ENCODE peak calls at places on chromosomes 6 and 20, in six cellular contexts. H is NCI-H2029 treated with DMSO at 0.1 percent for 48 hours; Q is fibroblast of pulmonary artery; Z is HEK293T; K is CD4-positive, alpha-beta T cell; D is activated CD4-positive, alpha-beta T cell treated with anti-CD3 and anti-CD28 coated beads for 48 hours. F is an unnamed sample.

GRCh38 chr20:2515203-2515602 is 6.5 kb upstream of the ZNF343 start:
- DNase-seq in H (no peak), Q (peak), Z (no peak), K (no peak), D (no peak), F (no peak)

GRCh38 chr6:148743476-148743875 is 3.4 kb upstream of the UST start:
- DNase-seq in H (no peak), Q (no peak), Z (no peak), K (no peak), D (no peak), F (no peak)

GRCh38 chr20:50729925-50730764 is 1.2 kb upstream of the PARD6B start:
- DNase-seq in H (no peak), Q (no peak), Z (no peak), K (no peak), D (no peak), F (peak)

GRCh38 chr6:44179648-44180047 is 21.0 kb downstream of the CAPN11 start:
- DNase-seq in H (no peak), Q (no peak), Z (no peak), K (no peak), D (no peak), F (no peak)

GRCh38 chr6:88538130-88538706 is 372.1 kb upstream of the CNR1 start:
- DNase-seq in H (no peak), Q (peak), Z (peak), K (no peak), D (peak), F (no peak)

GRCh38 chr6:74459260-74459659 is 746.6 kb downstream of the COL12A1 start:
- DNase-seq in H (no peak), Q (no peak), Z (no peak), K (no peak), D (no peak), F (no peak)

GRCh38 chr6:109527989-109528388 is 45.0 kb upstream of the ZBTB24 start:
- DNase-seq in H (no peak), Q (peak), Z (peak), K (no peak), D (no peak), F (no peak)

GRCh38 chr6:126148853-126149252 is 162.5 kb downstream of the TRMT11 start:
- DNase-seq in H (no peak), Q (no peak), Z (no peak), K (no peak), D (no peak), F (no peak)

GRCh38 chr6:37168809-37169457 is 1.0 kb upstream of the PIM1 start:
- DNase-seq in H (no peak), Q (no peak), Z (peak), K (no peak), D (peak), F (peak)

GRCh38 chr6:17712573-17712972 is 5.8 kb upstream of the NUP153 start:
- DNase-seq in H (no peak), Q (no peak), Z (no peak), K (no peak), D (no peak), F (no peak)

F was measured in HFFc6.